ENCODE peak calls at places on chromosomes 11 and 22, in six cellular contexts. Q, E, B, T, W and K are unnamed samples.

GRCh38 chr11:40029406-40029805 is 1430.0 kb downstream of the LRRC4C start:
- DNase-seq in E (no peak), Q (no peak), W (peak; percentile 23), T (no peak), B (no peak), K (no peak)

GRCh38 chr11:65586676-65587075 is 8.9 kb downstream of the KCNK7 start:
- DNase-seq in Q (no peak), E (no peak), T (peak; percentile 45), W (no peak), B (peak; percentile 77), K (peak; percentile 88)

GRCh38 chr11:86228269-86228966 is 16.1 kb upstream of the EED start:
- DNase-seq in T (no peak), W (no peak), Q (no peak), B (no peak), E (no peak), K (no peak)

GRCh38 chr11:129704831-129705230 is 110.8 kb upstream of the TMEM45B start:
- DNase-seq in W (no peak), Q (no peak), T (no peak), E (no peak), B (no peak), K (no peak)

GRCh38 chr11:133681901-133682300 is 149.6 kb upstream of the OPCML start:
- DNase-seq in Q (no peak), B (no peak), W (no peak), E (peak; percentile 54), T (no peak), K (peak; percentile 76)

GRCh38 chr22:45007946-45008852 is 1.6 kb downstream of the PHF21B start:
- DNase-seq in E (peak; percentile 80), W (no peak), T (no peak), Q (no peak), B (no peak), K (peak; percentile 50)

GRCh38 chr11:65522640-65523322 is 2.1 kb upstream of the SCYL1 start:
- DNase-seq in B (no peak), Q (no peak), T (peak; percentile 20), W (no peak), E (no peak), K (no peak)

GRCh38 chr11:112540261-112540660 is 279.6 kb upstream of the PLET1 start:
- DNase-seq in B (no peak), E (no peak), Q (no peak), T (no peak), W (no peak), K (no peak)

GRCh38 chr22:41857160-41857859 is 24.4 kb downstream of the SREBF2 start:
- DNase-seq in W (peak; percentile 65), E (peak; percentile 63), B (no peak), T (no peak), Q (no peak), K (peak; percentile 76)

GRCh38 chr22:17972385-17973181 is 51.8 kb downstream of the MICAL3 start:
- DNase-seq in E (no peak), T (no peak), B (peak; percentile 74), Q (peak; percentile 64), W (no peak), K (peak; percentile 92)

GRCh38 chr22:23380230-23380573 is 199.9 kb downstream of the IGLL1 start:
- DNase-seq in Q (no peak), E (no peak), T (no peak), W (no peak), B (no peak), K (no peak)

GRCh38 chr11:79314906-79315689 is 125.7 kb downstream of the TENM4 start:
- DNase-seq in Q (no peak), T (no peak), E (peak; percentile 56), B (no peak), W (no peak), K (peak; percentile 30)

GRCh38 chr11:91846002-91846401 is 378.6 kb upstream of the FAT3 start:
- DNase-seq in B (no peak), T (no peak), E (no peak), Q (no peak), W (no peak), K (no peak)

GRCh38 chr11:69939551-69940245 is 120.5 kb upstream of the FGF3 start:
- DNase-seq in B (peak; percentile 66), E (no peak), T (peak; percentile 76), Q (no peak), W (no peak), K (peak; percentile 82)

GRCh38 chr11:58628446-58628845 is 6.0 kb downstream of the CNTF start:
- DNase-seq in E (no peak), T (peak; percentile 33), Q (no peak), W (no peak), B (no peak), K (peak; percentile 24)

GRCh38 chr11:37907461-37908223 is 1309.6 kb upstream of the RAG2 start:
- DNase-seq in E (no peak), Q (no peak), T (peak; percentile 22), B (no peak), W (no peak), K (no peak)

GRCh38 chr11:115802641-115803040 is 298.4 kb upstream of the CADM1 start:
- DNase-seq in Q (no peak), B (no peak), E (no peak), W (no peak), T (no peak), K (no peak)

GRCh38 chr11:72406536-72407507 is 27.5 kb downstream of the CLPB start:
- DNase-seq in B (no peak), E (no peak), W (no peak), T (no peak), Q (no peak), K (peak; percentile 37)

GRCh38 chr22:40533712-40534378 is 102.7 kb downstream of the MRTFA start:
- DNase-seq in Q (no peak), W (no peak), B (no peak), E (no peak), T (no peak), K (peak; percentile 82)

GRCh38 chr11:2955896-2956476 is 26.8 kb upstream of the PHLDA2 start:
- DNase-seq in T (no peak), W (no peak), Q (no peak), E (no peak), B (no peak), K (no peak)

GRCh38 chr11:38687008-38687407 is 2089.0 kb upstream of the RAG2 start:
- DNase-seq in T (no peak), W (no peak), B (no peak), E (no peak), Q (no peak), K (no peak)

GRCh38 chr11:7638710-7639642 is 34.3 kb downstream of the CYB5R2 start:
- DNase-seq in E (no peak), Q (no peak), B (no peak), T (no peak), W (no peak), K (no peak)

GRCh38 chr11:6418958-6419611 is at the start of gene APBB1:
- DNase-seq in E (peak; percentile 81), T (peak; percentile 65), W (peak; percentile 70), Q (no peak), B (peak; percentile 84), K (peak; percentile 60)

GRCh38 chr11:32092581-32093170 is 1.8 kb downstream of the RCN1 start:
- DNase-seq in W (no peak), B (no peak), E (no peak), T (no peak), Q (no peak), K (no peak)

GRCh38 chr11:106278391-106278790 is 200.9 kb downstream of the AASDHPPT start:
- DNase-seq in Q (no peak), B (no peak), T (no peak), E (no peak), W (no peak), K (peak; percentile 91)

GRCh38 chr22:40024201-40025061 is 29.7 kb downstream of the FAM83F start:
- DNase-seq in T (peak; percentile 61), E (peak; percentile 90), B (peak; percentile 81), Q (no peak), W (peak; percentile 85), K (peak; percentile 72)

GRCh38 chr11:5736396-5736795 is at the start of gene OR56B1:
- DNase-seq in W (no peak), T (no peak), Q (no peak), B (no peak), E (no peak), K (no peak)

DNA sequence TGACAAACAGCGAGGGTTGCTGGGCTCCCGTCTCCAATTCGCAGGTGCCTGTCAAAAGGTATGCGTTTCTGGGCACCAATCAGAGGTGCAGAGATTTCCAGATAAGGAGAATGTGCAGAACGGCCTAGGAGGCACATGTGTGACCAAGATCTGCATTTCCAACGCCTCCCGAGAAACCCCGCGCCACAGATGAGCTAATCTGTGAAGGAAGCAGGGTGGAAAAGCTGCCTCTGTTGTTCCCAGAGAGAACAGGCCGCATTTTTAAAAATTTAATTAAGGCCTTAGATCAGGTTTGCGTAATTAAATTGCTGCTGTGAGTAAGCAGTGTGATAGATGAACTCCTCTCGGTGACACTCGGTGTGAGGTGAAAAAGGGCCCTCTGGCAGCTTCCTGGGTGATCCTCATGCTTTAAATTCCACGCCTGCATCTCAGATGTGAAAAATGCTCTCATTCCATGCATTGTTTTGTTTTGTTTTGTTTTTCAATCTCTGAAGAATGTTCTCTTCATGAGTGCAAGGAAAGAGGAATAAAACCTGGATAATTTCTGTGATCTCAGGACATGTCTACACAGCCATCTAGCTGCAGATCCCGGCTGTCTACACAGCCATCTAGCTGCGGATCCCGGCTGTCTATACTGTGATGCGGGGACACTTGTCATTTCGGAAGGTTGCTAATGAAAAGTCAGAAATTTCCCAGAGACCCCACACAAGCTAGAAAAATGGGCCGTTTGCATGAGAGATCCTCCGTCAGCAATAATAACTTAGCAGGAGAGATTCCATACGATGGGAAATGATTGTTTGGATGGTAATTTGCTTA is 1398.9 kb downstream of the BRD1 start:
- DNase-seq in W (no peak), Q (no peak), B (no peak), T (no peak), E (no peak), K (no peak)
- H3K27ac ChIP-seq in W (no peak overlapping the region), Q (no peak overlapping the region), B (no peak overlapping the region), T (no peak overlapping the region), E (no peak overlapping the region), K (no peak overlapping the region)

DNA sequence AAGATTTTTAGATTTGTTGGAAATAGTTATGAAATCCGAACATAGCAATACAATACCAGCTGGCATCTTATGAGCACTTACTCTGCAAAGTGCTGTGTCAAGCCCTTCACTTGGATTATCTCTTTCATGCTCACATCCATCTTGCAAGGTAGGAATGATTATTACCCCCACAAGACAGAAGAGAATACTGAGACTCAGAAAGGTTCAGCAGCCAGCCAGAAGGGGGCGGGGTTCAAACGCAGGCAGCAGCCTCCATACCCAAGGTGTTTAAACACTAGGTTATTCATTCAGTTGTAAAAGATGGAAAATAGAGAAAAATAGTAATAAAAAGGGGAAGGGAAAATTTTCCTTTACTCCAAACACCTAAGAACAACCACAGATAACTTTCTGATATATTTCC is 158.5 kb downstream of the CCDC34 start:
- DNase-seq in E (peak; percentile 63), W (peak; percentile 66), T (no peak), Q (no peak), B (no peak), K (no peak)
- TF ChIP-seq CTCF in E (peak; percentile 66), W (peak; percentile 18), T (peak; percentile 12), Q (peak; percentile 51), B (no peak), K (no peak)

GRCh38 chr11:34631297-34631696 is 10.4 kb downstream of the EHF start:
- DNase-seq in E (no peak), W (no peak), T (no peak), B (no peak), Q (no peak), K (no peak)
- H3K27ac ChIP-seq in E (no peak overlapping the region), W (peak overlapping the region; percentile 76), T (no peak overlapping the region), B (peak overlapping the region; percentile 33), Q (no peak overlapping the region), K (no peak overlapping the region)

DNA sequence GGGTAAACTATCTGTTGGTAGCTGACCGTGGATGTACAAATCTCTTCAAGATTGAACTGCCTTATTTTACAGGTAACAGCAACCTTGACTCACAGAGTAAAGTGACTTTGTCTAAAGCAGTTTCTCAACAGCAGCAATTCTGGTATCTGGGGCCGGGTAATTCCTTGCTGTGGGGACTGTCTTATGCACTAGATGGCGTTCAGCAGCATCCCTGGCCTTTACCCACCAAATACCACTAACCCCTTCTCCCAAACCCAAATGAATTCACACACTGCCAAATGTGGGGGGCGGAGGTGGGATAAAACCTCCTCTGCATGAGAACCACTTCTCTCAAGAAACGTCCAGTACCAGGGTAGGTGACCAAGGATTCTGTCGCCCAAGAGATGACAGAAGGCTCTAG is 1.7 kb upstream of the INCENP start:
- DNase-seq in T (no peak), B (no peak), Q (no peak), E (no peak), W (no peak), K (no peak)
- TF ChIP-seq CTCF in T (no peak), B (no peak), Q (peak; percentile 41), E (peak; percentile 52), W (no peak), K (peak; percentile 14)